ENCODE peak calls at places on chromosomes 3 and 15, in eight cellular contexts. O is HepG2, B is Panc1, M is upper lobe of left lung, R is HCT116, N is GM12878, I is GM23338, A is K562. V is an unnamed sample.

GRCh38 chr3:140931801-140932200 is 9.8 kb upstream of the SLC25A36 start:
- ATAC-seq in B (no peak), O (no peak), A (no peak), N (no peak), M (no peak), I (no peak), R (no peak), V (no peak)

GRCh38 chr15:56653787-56654186 is 79.5 kb downstream of the ZNF280D start:
- ATAC-seq in B (no peak), R (no peak), I (no peak), M (no peak), A (no peak), O (peak), N (no peak), V (no peak)

GRCh38 chr3:69890094-69890493 is 109.4 kb upstream of the SAMMSON start:
- ATAC-seq in I (no peak), N (no peak), R (no peak), A (no peak), B (no peak), O (no peak), M (no peak), V (no peak)

GRCh38 chr3:36866358-36866757 is 78.5 kb downstream of the TRANK1 start:
- ATAC-seq in R (no peak), B (no peak), I (no peak), N (no peak), O (no peak), A (no peak), M (no peak), V (no peak)

GRCh38 chr3:136311971-136312370 is 61.8 kb downstream of the PCCB start:
- ATAC-seq in B (no peak), I (no peak), R (no peak), M (no peak), O (no peak), N (no peak), A (no peak), V (no peak)

GRCh38 chr15:32908921-32909320 is 191.1 kb downstream of the GREM1 start:
- ATAC-seq in B (no peak), A (no peak), N (peak), O (no peak), M (peak), R (no peak), I (no peak), V (no peak)

GRCh38 chr15:75508741-75509532 is 57.4 kb upstream of the SIN3A start:
- ATAC-seq in B (peak), N (peak), O (no peak), I (peak), A (peak), R (peak), M (no peak), V (no peak)

GRCh38 chr3:114846779-114847178 is 300.3 kb downstream of the ZBTB20 start:
- ATAC-seq in N (no peak), B (no peak), I (no peak), M (no peak), R (no peak), A (no peak), O (no peak), V (peak)

GRCh38 chr15:48759921-48760320 is 50.9 kb downstream of the CEP152 start:
- ATAC-seq in M (no peak), O (no peak), R (no peak), B (no peak), N (no peak), I (peak), A (no peak), V (no peak)

GRCh38 chr3:172138792-172139507 is 99.6 kb downstream of the FNDC3B start:
- ATAC-seq in M (peak), N (peak), I (no peak), O (no peak), B (no peak), A (peak), R (peak), V (no peak)

GRCh38 chr3:46070458-46071136 is 43.3 kb upstream of the XCR1 start:
- ATAC-seq in R (no peak), M (no peak), I (no peak), B (no peak), A (no peak), O (no peak), N (no peak), V (no peak)

GRCh38 chr3:3744826-3745225 is 54.4 kb upstream of the LRRN1 start:
- ATAC-seq in N (no peak), I (no peak), A (no peak), B (no peak), O (no peak), M (no peak), R (no peak), V (no peak)

GRCh38 chr3:191120447-191121304 is 78.4 kb upstream of the OSTN start:
- ATAC-seq in N (no peak), R (no peak), M (no peak), I (no peak), O (peak), A (no peak), B (no peak), V (no peak)

GRCh38 chr3:189324538-189325138 is 152.9 kb downstream of the TPRG1 start:
- ATAC-seq in M (peak), I (no peak), R (peak), O (peak), N (peak), A (no peak), B (peak), V (no peak)

GRCh38 chr3:56291244-56291680 is 177.0 kb downstream of the ERC2 start:
- ATAC-seq in M (peak), R (no peak), O (no peak), B (no peak), N (no peak), I (no peak), A (no peak), V (no peak)

GRCh38 chr3:127707777-127708438 is 35.2 kb downstream of the ABTB1 start:
- ATAC-seq in M (no peak), B (no peak), I (peak), N (no peak), R (no peak), A (no peak), O (no peak), V (peak)

GRCh38 chr15:90617171-90617570 is 87.4 kb downstream of the CRTC3 start:
- ATAC-seq in B (no peak), I (peak), A (no peak), O (no peak), N (no peak), R (no peak), M (no peak), V (no peak)

GRCh38 chr15:56934269-56934668 is 15.8 kb downstream of the TCF12 start:
- ATAC-seq in O (no peak), A (peak), R (no peak), M (no peak), B (no peak), N (no peak), I (no peak), V (no peak)

GRCh38 chr3:122975924-122976293 is 51.7 kb downstream of the SEMA5B start:
- ATAC-seq in O (no peak), B (no peak), N (peak), I (no peak), M (no peak), A (no peak), R (no peak), V (no peak)

GRCh38 chr3:70849911-70850699 is 537.7 kb upstream of the MDFIC2 start:
- ATAC-seq in M (peak), O (no peak), A (no peak), R (no peak), B (no peak), I (no peak), N (no peak), V (peak)

GRCh38 chr15:78501857-78502256 is 5.5 kb upstream of the HYKK start:
- ATAC-seq in B (no peak), O (no peak), R (no peak), A (no peak), N (no peak), I (no peak), M (no peak), V (no peak)

GRCh38 chr3:52218953-52219650 is 6.3 kb downstream of the TLR9 start:
- ATAC-seq in O (no peak), I (no peak), N (no peak), M (no peak), B (no peak), A (no peak), R (no peak), V (no peak)

GRCh38 chr3:15495461-15496340 is 25.8 kb downstream of the COLQ start:
- ATAC-seq in O (peak), R (no peak), A (no peak), B (no peak), I (peak), N (no peak), M (no peak), V (peak)

GRCh38 chr3:150385296-150386242 is 22.5 kb upstream of the TSC22D2 start:
- ATAC-seq in A (peak), B (peak), M (peak), R (no peak), O (peak), N (peak), I (peak), V (no peak)
- TF ChIP-seq POLR2AphosphoS5 in A (no peak), B (no peak), M (no peak), R (no peak), O (no peak), N (peak), I (no peak), V (no peak)

DNA sequence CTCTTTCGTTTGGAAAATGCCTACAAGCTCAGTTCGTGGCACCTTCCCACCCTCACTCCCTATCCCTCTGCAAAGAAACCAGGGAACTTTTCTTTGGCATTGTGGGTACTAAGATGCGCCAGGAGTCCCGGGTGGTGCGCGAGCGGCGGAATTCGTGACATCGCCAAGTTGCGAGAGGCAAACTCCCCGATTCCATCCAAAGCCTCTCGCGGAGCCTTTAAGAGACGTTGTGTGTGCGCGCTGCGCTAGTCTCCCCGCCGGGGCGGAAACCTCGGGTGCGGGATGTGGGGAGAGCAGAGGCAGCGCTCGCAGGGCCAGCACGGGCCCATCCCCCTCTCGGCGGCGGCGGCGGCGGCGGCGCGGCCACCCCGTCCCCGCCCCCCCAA is 443 bp upstream of the NR2F2 start:
- ATAC-seq in N (peak), R (peak), A (peak), B (peak), O (peak), M (peak), I (no peak), V (peak)
- TF ChIP-seq POLR2AphosphoS5 in N (no peak), R (no peak), A (no peak), B (no peak), O (no peak), M (no peak), I (no peak), V (peak)

DNA sequence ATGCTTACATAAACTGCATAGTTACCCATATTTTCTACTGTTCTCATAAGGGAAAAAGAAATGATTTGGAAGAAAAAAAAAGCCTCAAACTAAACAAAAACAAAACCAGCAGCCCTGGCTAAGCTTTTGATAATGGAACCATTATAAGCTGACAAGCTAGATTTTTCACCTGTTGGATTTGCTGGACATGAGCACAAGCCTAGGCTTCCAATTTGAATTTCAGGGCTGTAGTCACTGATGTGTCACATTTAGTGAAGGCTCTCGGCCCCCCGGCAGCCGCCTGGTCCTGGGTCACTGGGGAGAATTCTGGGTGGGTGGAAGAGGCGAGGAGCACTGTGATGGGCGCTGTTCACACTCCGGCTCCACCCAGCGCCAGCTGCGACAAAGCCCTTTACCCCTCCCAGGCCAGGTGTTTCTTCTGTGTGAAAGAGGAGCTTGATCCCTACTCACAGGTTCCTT is 4.6 kb downstream of the FBXL22 start:
- ATAC-seq in O (no peak), M (no peak), B (no peak), R (no peak), A (no peak), I (peak), N (peak), V (no peak)
- TF ChIP-seq POLR2AphosphoS5 in O (no peak), M (no peak), B (no peak), R (no peak), A (no peak), I (no peak), N (no peak), V (no peak)

DNA sequence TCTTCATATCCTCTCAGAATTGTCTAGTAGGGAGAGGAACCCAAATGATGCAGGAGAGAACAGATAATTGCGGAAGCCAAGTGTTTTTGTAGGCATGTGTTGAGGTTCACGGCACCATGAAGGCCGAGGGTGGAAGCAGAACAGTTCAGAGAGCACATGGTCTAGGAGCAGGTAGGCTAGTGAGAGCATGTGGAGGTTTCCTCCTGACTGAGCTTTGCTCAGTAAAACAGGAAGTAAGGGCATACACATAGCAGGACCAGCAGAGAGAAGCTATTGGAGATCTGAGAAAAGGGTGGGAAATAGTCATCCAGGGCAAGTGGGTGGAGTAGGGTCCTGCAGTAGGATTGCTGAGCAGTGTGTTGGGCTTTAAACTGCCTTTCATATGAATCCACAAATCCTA is 491.1 kb downstream of the FHIT start:
- ATAC-seq in A (no peak), I (no peak), O (no peak), B (no peak), N (peak), M (no peak), R (no peak), V (no peak)
- TF ChIP-seq POLR2AphosphoS5 in A (no peak), I (no peak), O (no peak), B (no peak), N (no peak), M (no peak), R (no peak), V (no peak)

DNA sequence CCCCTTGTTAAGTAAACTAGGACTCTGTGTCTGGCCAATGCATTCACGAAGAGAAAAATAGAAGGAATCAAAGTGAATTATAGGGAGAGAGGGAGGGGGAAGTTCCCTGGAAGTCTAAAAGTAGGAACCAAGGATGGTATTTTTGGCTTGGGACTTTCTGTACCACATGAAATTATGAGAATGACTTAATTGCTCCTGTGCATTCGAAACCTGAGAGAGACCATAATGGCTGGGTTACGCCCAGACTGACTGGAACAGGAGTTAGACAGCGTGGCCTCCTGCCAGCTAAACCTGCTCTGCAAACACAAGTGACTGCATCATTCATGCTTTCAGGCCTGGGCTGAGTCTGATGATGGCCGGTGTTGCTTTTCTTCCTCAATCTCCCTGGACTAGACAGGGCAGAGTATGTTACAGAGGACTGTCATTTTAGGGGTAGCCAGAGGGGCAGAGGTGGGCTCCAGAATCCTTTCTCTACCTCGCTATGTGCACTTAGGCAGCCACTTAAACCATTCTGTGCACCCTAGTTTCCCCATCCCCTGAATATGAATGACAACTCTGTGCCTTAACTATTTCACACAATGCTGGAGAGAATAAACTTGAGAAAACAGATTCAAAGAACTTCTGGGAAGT is 58.9 kb downstream of the MYO1E start:
- ATAC-seq in M (peak), N (peak), I (peak), R (peak), O (no peak), A (no peak), B (peak), V (peak)
- TF ChIP-seq POLR2AphosphoS5 in M (peak), N (no peak), I (no peak), R (no peak), O (no peak), A (no peak), B (no peak), V (peak)

GRCh38 chr3:72346526-72346926 is 501.7 kb downstream of the SHQ1 start:
- ATAC-seq in I (no peak), O (no peak), N (no peak), B (no peak), A (no peak), R (no peak), M (peak), V (peak)

GRCh38 chr3:72347819-72348319 is 500.4 kb downstream of the SHQ1 start:
- ATAC-seq in B (peak), A (peak), I (peak), R (peak), O (peak), M (peak), N (peak), V (peak)

GRCh38 chr3:72350761-72351505 is 497.3 kb downstream of the SHQ1 start:
- ATAC-seq in M (no peak), R (no peak), I (no peak), A (no peak), B (no peak), N (no peak), O (no peak), V (no peak)

GRCh38 chr3:72345980-72346379 is 502.3 kb downstream of the SHQ1 start:
- ATAC-seq in A (peak), M (no peak), I (peak), R (peak), O (peak), N (no peak), B (no peak), V (no peak)

GRCh38 chr3:72348357-72348756 is 499.9 kb downstream of the SHQ1 start:
- ATAC-seq in N (no peak), M (no peak), B (no peak), A (no peak), O (no peak), R (no peak), I (no peak), V (no peak)
- TF ChIP-seq POLR2AphosphoS5 in N (no peak), M (no peak), B (no peak), A (no peak), O (no peak), R (no peak), I (no peak), V (no peak)

DNA sequence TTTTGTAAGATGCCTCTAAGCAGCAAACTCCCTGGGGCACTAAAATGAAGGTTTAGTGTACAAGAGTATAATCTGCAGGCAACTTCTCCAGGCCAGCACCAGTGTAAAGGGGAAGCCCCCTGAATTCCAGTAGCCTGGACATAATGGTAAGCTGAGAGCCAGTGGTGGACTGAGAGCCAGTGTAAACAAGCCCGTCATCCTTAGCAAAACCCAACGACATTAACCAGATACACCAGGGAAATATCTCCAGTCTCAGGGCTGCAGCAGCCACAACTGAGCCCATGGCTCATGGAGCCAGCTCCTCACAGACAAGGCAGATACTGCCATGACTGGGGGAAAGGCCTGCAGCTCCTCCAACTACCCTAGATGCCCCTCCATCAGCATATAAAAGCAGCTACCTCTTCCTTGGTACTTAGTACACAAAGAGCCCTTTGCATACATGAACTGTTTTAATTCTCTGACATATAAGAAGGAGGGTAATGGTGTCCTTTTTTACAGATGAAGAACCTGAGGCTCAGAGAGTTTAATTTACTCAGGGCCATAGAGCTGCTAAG is 21.7 kb downstream of the PARP16 start:
- ATAC-seq in N (no peak), I (peak), R (no peak), M (no peak), A (no peak), O (no peak), B (no peak), V (no peak)
- TF ChIP-seq POLR2AphosphoS5 in N (no peak), I (no peak), R (no peak), M (no peak), A (no peak), O (no peak), B (no peak), V (peak)

GRCh38 chr3:184008161-184008560 is 9.5 kb downstream of the ABCC5 start:
- ATAC-seq in N (no peak), I (no peak), B (no peak), A (no peak), O (no peak), R (no peak), M (no peak), V (no peak)

GRCh38 chr3:184004483-184004882 is 13.2 kb downstream of the ABCC5 start:
- ATAC-seq in N (no peak), O (no peak), I (no peak), B (no peak), M (peak), R (no peak), A (no peak), V (no peak)

GRCh38 chr3:184002469-184002868 is 15.2 kb downstream of the ABCC5 start:
- ATAC-seq in A (no peak), M (no peak), O (no peak), I (no peak), R (no peak), N (no peak), B (no peak), V (no peak)

GRCh38 chr3:184003187-184003967 is 14.3 kb downstream of the ABCC5 start:
- ATAC-seq in M (no peak), R (no peak), N (no peak), B (no peak), I (no peak), A (no peak), O (no peak), V (no peak)

DNA sequence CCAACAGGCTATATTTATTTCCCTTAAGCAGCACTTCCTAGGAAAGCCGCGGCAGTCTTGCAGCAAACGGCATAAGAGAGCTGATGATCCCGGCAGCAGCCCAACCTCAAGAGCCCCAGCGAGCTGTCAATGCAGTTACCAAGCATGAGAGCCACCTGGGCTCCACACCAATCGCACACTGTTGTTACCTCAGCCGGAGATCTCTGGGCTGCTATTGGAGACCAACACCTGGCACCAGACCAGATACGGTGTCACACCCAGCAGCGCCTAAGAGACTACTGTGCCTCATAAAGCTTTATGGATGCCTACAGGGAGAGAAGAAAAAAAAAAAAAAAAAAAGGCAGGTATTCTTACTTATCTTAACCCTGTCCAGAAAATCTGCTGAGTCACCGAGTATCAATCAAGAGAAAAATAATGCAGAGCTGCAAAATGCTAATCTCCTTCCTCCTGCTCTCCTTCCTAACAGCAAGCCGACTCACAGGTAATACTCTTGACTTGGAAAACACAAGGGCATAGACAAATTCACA is 11.6 kb downstream of the ABCC5 start:
- ATAC-seq in R (peak), O (no peak), I (peak), A (peak), N (peak), M (peak), B (peak), V (peak)
- TF ChIP-seq POLR2AphosphoS5 in R (peak), O (no peak), I (no peak), A (no peak), N (no peak), M (no peak), B (no peak), V (no peak)

GRCh38 chr3:42387802-42388651 is 22.4 kb downstream of the LYZL4 start:
- ATAC-seq in O (no peak), B (no peak), I (no peak), M (no peak), A (no peak), R (no peak), N (no peak), V (no peak)
- TF ChIP-seq POLR2AphosphoS5 in O (no peak), B (no peak), I (no peak), M (no peak), A (no peak), R (no peak), N (no peak), V (no peak)

V was measured in gastroesophageal sphincter.